ENCODE peak calls at places on chromosomes 5 and 9, in six cellular contexts. Z is tibial nerve, I is heart left ventricle, S is IMR-90, W is prostate gland, X is fibroblast of lung. D is an unnamed sample. For H3K27me3, the result is how much of the 10 kb centered on the place peaks cover.

GRCh38 chr9:96169901-96170300 is 132.1 kb downstream of the HSD17B3 start:
- DNase-seq in I (no peak), X (no peak), S (no peak), W (no peak), Z (no peak), D (no peak)

GRCh38 chr5:58440882-58441281 is 19.0 kb downstream of the PLK2 start:
- DNase-seq in X (no peak), S (no peak), I (no peak), W (no peak), Z (no peak), D (no peak)

GRCh38 chr5:134541736-134542376 is 16.4 kb downstream of the JADE2 start:
- DNase-seq in I (peak), W (no peak), S (peak), Z (no peak), X (no peak), D (no peak)

GRCh38 chr9:2181794-2182193 is 166.6 kb downstream of the SMARCA2 start:
- DNase-seq in X (no peak), Z (no peak), W (no peak), S (peak), I (no peak), D (no peak)

GRCh38 chr9:96085536-96086143 is 210.1 kb downstream of the ERCC6L2 start:
- DNase-seq in X (no peak), I (no peak), Z (no peak), W (no peak), S (no peak), D (no peak)

GRCh38 chr5:91420879-91421278 is 37.8 kb upstream of the ARRDC3 start:
- DNase-seq in Z (no peak), X (no peak), S (no peak), I (no peak), W (no peak), D (no peak)

GRCh38 chr9:134166374-134166773 is 2.0 kb upstream of the RNU6ATAC start:
- DNase-seq in S (no peak), W (no peak), X (no peak), Z (no peak), I (no peak), D (no peak)

GRCh38 chr9:88954073-88954472 is 37.2 kb upstream of the S1PR3 start:
- DNase-seq in S (peak), X (peak), Z (no peak), W (no peak), I (no peak), D (peak)

GRCh38 chr5:34411470-34412346 is 244.4 kb upstream of the RAI14 start:
- DNase-seq in Z (peak), S (peak), I (no peak), X (peak), W (no peak), D (no peak)

GRCh38 chr9:16131269-16131668 is 578.4 kb downstream of the CCDC171 start:
- DNase-seq in I (no peak), Z (no peak), X (peak), S (peak), W (no peak), D (no peak)

GRCh38 chr9:135282001-135282731 is 194.7 kb downstream of the OLFM1 start:
- DNase-seq in S (no peak), W (peak), Z (peak), I (peak), X (peak), D (peak)

GRCh38 chr5:116359575-116359974 is 215.0 kb downstream of the SEMA6A start:
- DNase-seq in I (peak), S (no peak), W (no peak), X (no peak), Z (no peak), D (no peak)

GRCh38 chr5:14640765-14641164 is 23.8 kb upstream of the OTULIN start:
- DNase-seq in S (no peak), X (no peak), I (no peak), W (no peak), Z (no peak), D (no peak)

GRCh38 chr5:130476325-130476724 is 572.1 kb downstream of the CHSY3 start:
- DNase-seq in Z (no peak), I (no peak), W (no peak), S (no peak), X (peak), D (peak)

GRCh38 chr5:15008476-15008875 is 136.9 kb upstream of the ANKH start:
- DNase-seq in S (peak), I (peak), X (peak), W (peak), Z (peak), D (peak)

GRCh38 chr5:150428106-150428876 is 15.6 kb upstream of the CD74 start:
- DNase-seq in X (no peak), I (peak), Z (no peak), W (no peak), S (no peak), D (no peak)

GRCh38 chr9:69622664-69623063 is 49.5 kb downstream of the APBA1 start:
- DNase-seq in W (no peak), I (no peak), S (peak), X (peak), Z (no peak), D (peak)

GRCh38 chr9:35350827-35351549 is 138.9 kb upstream of the RUSC2 start:
- DNase-seq in W (no peak), S (peak), I (no peak), Z (no peak), X (peak), D (no peak)

GRCh38 chr9:94973491-94973941 is 247.0 kb downstream of the AOPEP start:
- DNase-seq in Z (no peak), X (peak), W (no peak), S (peak), I (no peak), D (no peak)

GRCh38 chr5:134026521-134027202 is 21.9 kb upstream of the VDAC1 start:
- DNase-seq in I (peak), Z (no peak), W (peak), X (peak), S (peak), D (peak)

GRCh38 chr5:125424374-125424773 is 677.9 kb upstream of the ZNF608 start:
- DNase-seq in X (no peak), I (no peak), W (no peak), Z (no peak), S (no peak), D (peak)

GRCh38 chr9:128114326-128115186 is 13.0 kb downstream of the PTGES2 start:
- DNase-seq in Z (no peak), I (peak), X (no peak), W (no peak), S (no peak), D (no peak)

GRCh38 chr5:142825378-142826089 is 55.4 kb downstream of the ARHGAP26 start:
- DNase-seq in W (no peak), Z (no peak), S (no peak), X (no peak), I (peak), D (no peak)

DNA sequence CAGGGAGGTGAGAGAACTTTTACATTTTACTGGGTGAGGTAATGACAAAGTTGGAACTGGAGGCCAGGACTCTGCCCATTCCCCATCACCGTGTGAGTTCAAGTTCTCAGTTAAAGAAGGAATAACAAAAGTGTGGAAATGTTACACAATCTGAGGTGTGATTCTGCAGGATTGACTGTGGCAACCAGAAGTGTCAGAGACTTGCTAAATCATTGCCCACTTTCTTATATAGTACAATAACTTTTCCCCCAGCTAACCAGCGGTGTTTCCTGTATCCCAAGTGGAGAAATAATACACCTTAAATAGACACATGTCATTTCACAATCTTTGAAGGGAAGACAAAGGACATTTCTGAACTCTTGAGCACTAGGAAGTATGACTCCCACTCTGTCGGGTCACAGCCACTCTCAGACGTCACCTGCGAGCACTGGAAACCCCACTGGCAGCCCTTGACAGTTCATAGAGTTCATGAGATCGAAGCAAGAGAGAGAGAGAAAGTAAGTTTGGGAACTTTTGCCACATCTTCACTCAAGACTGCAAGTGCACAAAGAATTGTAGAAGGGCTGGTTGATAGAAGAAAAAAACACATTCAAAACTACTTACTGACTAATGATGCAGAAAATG is 28.4 kb downstream of the PAX5 start:
- DNase-seq in I (no peak), S (no peak), W (no peak), Z (no peak), X (no peak), D (no peak)
- H3K27me3 ChIP-seq in I (under half), S (half or more), W (under half), Z (under half), X (under half), D (under half)

DNA sequence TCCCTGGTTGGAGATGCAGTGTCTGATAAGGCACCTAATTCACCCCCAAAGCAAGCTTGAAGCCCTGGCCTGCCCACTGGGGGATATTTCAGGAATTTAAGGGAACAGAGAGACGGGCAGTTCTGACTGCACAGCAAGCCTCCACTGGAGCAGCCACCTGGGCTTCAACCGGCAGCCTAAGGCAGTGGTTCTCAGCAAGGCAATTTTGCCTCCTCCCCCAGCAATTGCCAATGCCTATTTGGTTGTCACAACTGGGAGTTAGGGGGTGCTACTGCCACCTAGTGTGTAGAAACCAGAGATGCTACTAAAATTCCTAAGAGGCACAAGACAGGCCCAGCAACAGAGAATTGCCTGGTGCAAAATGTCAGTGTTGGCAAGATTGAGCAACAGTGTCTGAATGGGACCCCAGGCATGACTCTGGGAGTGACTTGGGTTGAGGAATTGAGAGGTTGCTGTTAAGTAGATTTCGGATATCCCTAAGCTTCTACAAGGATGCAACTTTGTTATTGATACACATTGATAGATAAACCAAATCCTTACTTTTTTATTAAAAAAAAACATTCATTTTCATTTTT is 58.7 kb upstream of the CTSL start:
- DNase-seq in X (no peak), W (no peak), S (no peak), I (no peak), Z (no peak), D (no peak)
- TF ChIP-seq CTCF in X (peak), W (no peak), S (no peak), I (no peak), Z (no peak), D (peak)

DNA sequence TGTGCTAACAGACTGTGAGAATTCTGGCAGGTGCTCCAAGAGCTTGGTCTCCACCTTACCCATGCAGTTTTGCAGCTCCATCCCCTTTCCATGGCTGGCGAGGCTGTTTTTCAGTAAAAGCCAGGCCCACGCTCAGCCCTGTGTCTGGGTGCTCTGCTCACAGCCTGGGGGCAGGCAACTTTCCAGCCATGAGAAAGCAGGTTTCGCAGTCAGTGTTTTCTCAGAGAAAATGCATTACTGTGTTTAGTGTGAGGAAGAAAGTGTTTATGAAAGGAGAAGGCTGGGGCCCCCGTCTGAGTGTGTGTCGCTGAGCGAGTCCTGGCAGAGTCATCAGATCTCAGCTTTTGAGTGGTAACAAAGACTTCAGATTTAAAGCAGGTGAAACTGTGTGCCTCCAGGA is 248.1 kb downstream of the IRX1 start:
- DNase-seq in X (no peak), I (no peak), S (no peak), W (no peak), Z (no peak), D (no peak)
- H3K4me3 ChIP-seq in X (no peak), I (no peak), S (no peak), W (no peak), Z (no peak), D (no peak)

DNA sequence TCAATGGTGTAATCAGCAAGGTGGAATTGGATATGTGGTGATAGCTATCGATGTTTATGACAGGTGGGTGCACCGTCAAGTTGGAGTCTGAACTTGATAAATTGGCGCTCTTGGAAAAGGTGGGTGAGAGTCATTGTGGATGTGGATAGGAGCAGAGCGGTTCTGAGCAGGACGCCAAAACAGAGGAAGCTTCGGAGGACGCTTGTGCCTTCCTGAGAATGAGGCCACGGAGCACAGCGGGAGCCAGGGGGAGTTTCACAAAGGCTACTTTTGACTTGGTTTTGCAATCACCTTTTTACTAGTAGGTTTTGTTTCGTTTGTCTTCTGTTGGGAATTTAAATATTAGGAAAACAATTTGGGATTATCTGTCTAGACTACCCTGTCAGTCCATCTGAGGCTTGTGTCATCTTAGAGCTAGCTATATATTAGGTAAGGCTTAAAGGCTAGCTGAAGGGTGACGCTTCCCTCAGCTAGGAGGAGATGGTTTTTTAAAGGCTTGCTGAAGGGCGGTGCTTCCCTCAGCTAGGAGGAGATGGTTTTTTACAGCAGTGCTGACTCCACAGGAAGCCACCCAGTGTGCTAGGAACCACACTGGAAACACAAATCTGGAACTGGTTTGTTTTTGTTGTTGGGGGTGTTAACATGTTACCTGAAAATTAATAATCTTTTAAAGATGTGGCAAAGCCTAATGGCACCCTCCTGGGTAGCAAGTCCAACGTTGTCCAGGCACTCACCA is 142.4 kb upstream of the IRX4 start:
- DNase-seq in I (no peak), Z (no peak), S (no peak), X (no peak), W (no peak), D (no peak)
- H3K27me3 ChIP-seq in I (under half), Z (under half), S (under half), X (under half), W (under half), D (under half)